ENCODE peak calls at places on chromosomes 13 and 19, in eight cellular contexts. I is MM.1S; W is Peyer's patch; K is KG1; A is SK-N-SH; D is 8988T; H is CD4-positive, CD25-positive, alpha-beta regulatory T cell; Z is foreskin fibroblast. S is an unnamed sample.
A peak's percentile ranks its signal among the peaks of the same experiment; 100 is the strongest.

GRCh38 chr13:112060431-112060830 is 6.5 kb upstream of the SOX1 start:
- DNase-seq in Z (no peak), D (no peak), W (no peak), A (no peak), I (no peak), H (no peak), K (no peak), S (no peak)

GRCh38 chr13:26326562-26326961 is 72.6 kb downstream of the CDK8 start:
- DNase-seq in Z (no peak), I (no peak), A (no peak), W (no peak), H (no peak), D (no peak), K (no peak), S (no peak)

GRCh38 chr13:91122766-91123165 is 224.7 kb upstream of the MIR17HG start:
- DNase-seq in D (no peak), Z (no peak), W (no peak), I (peak; percentile 60), H (no peak), A (no peak), K (no peak), S (no peak)

GRCh38 chr19:45506991-45507863 is at the start of gene VASP:
- DNase-seq in Z (peak; percentile 79), A (peak; percentile 88), K (peak; percentile 91), D (peak; percentile 71), W (peak; percentile 98), I (peak; percentile 94), H (peak; percentile 93), S (peak; percentile 85)

GRCh38 chr13:37685206-37685605 is 86.6 kb upstream of the POSTN start:
- DNase-seq in H (no peak), Z (no peak), W (no peak), A (no peak), I (no peak), K (no peak), D (no peak), S (no peak)

GRCh38 chr13:64471916-64472315 is 2758.2 kb downstream of the PCDH9 start:
- DNase-seq in I (peak; percentile 9), K (peak; percentile 23), W (no peak), A (peak; percentile 22), H (no peak), Z (peak; percentile 23), D (no peak), S (no peak)

GRCh38 chr19:15285896-15286591 is 46.3 kb downstream of the BRD4 start:
- DNase-seq in I (peak; percentile 62), Z (no peak), H (no peak), D (no peak), K (no peak), A (no peak), W (peak; percentile 70), S (no peak)

GRCh38 chr19:19642506-19643157 is 825 bp downstream of the GMIP start:
- DNase-seq in W (peak; percentile 66), D (peak; percentile 75), I (no peak), A (peak; percentile 79), Z (no peak), K (peak; percentile 5), H (no peak), S (peak; percentile 62)

GRCh38 chr13:38350114-38350617 is 515 bp downstream of the UFM1 start:
- DNase-seq in A (peak; percentile 41), I (peak; percentile 47), Z (peak; percentile 22), K (no peak), H (no peak), D (no peak), W (peak; percentile 81), S (peak; percentile 60)

GRCh38 chr19:17441241-17442135 is 7.0 kb downstream of the TMEM221 start:
- DNase-seq in W (no peak), K (peak; percentile 3), D (no peak), Z (peak; percentile 35), H (peak; percentile 26), A (peak; percentile 68), I (no peak), S (peak; percentile 59)

GRCh38 chr19:55484571-55485438 is at the start of gene NAT14:
- DNase-seq in W (peak; percentile 63), A (peak; percentile 97), Z (peak; percentile 51), K (peak; percentile 64), I (no peak), H (peak; percentile 71), D (peak; percentile 95), S (peak; percentile 98)

GRCh38 chr19:36027696-36028095 is 5.0 kb downstream of the CLIP3 start:
- DNase-seq in K (no peak), A (no peak), H (no peak), Z (no peak), D (no peak), I (no peak), W (no peak), S (no peak)

GRCh38 chr19:7505682-7506384 is 10.1 kb upstream of the ZNF358 start:
- DNase-seq in I (peak; percentile 47), W (no peak), A (peak; percentile 95), H (no peak), D (peak; percentile 60), Z (no peak), K (no peak), S (peak; percentile 95)

GRCh38 chr13:75621147-75621546 is 15.0 kb upstream of the LMO7 start:
- DNase-seq in W (no peak), Z (peak; percentile 51), A (no peak), D (no peak), I (no peak), H (no peak), K (no peak), S (no peak)

GRCh38 chr19:6270822-6271221 is 9.0 kb downstream of the MLLT1 start:
- DNase-seq in A (no peak), I (no peak), H (no peak), D (no peak), K (no peak), W (no peak), Z (no peak), S (no peak)

GRCh38 chr19:44750713-44751112 is 2.2 kb downstream of the BCL3 start:
- DNase-seq in I (no peak), W (no peak), D (no peak), A (no peak), K (no peak), H (no peak), Z (no peak), S (peak; percentile 15)

GRCh38 chr13:110298566-110299321 is 8.2 kb downstream of the COL4A1 start:
- DNase-seq in A (no peak), Z (no peak), W (peak; percentile 44), I (no peak), K (no peak), H (no peak), D (no peak), S (no peak)

GRCh38 chr19:36100476-36100875 is 10.5 kb upstream of the OVOL3 start:
- DNase-seq in K (no peak), D (no peak), Z (no peak), I (no peak), W (no peak), H (no peak), A (no peak), S (peak; percentile 21)

GRCh38 chr13:110663044-110663443 is 42.9 kb downstream of the CARS2 start:
- DNase-seq in W (peak; percentile 31), A (no peak), K (no peak), I (no peak), Z (no peak), D (no peak), H (no peak), S (no peak)

GRCh38 chr13:44591316-44591715 is 15.2 kb upstream of the TSC22D1 start:
- DNase-seq in W (no peak), A (no peak), I (no peak), K (no peak), H (no peak), Z (no peak), D (no peak), S (no peak)

GRCh38 chr19:3024870-3025515 is 4.1 kb downstream of the TLE2 start:
- DNase-seq in K (no peak), I (no peak), Z (no peak), H (no peak), A (peak; percentile 74), D (no peak), W (no peak), S (peak; percentile 65)

GRCh38 chr19:39864118-39864517 is 17.9 kb upstream of the FBL start:
- DNase-seq in I (no peak), W (no peak), Z (no peak), K (no peak), H (no peak), D (no peak), A (no peak), S (no peak)

GRCh38 chr13:79445968-79446645 is 34.8 kb upstream of the NDFIP2 start:
- DNase-seq in Z (no peak), K (no peak), D (no peak), A (no peak), W (no peak), H (no peak), I (no peak), S (no peak)

GRCh38 chr19:49786432-49786831 is 19.6 kb downstream of the AP2A1 start:
- DNase-seq in Z (peak; percentile 41), W (no peak), K (no peak), H (no peak), A (no peak), D (no peak), I (no peak), S (no peak)

GRCh38 chr13:26471807-26472206 is 85.7 kb upstream of the WASF3 start:
- DNase-seq in Z (no peak), H (no peak), A (no peak), W (no peak), D (no peak), K (no peak), I (no peak), S (no peak)

GRCh38 chr13:49348748-49349147 is 95.1 kb downstream of the CAB39L start:
- DNase-seq in A (no peak), W (no peak), D (no peak), Z (no peak), I (no peak), K (no peak), H (no peak), S (no peak)

GRCh38 chr13:28181413-28181812 is 43.1 kb downstream of the PAN3 start:
- DNase-seq in W (no peak), H (no peak), Z (peak; percentile 69), K (no peak), A (no peak), I (no peak), D (no peak), S (no peak)

GRCh38 chr13:42395066-42395821 is 123.3 kb downstream of the AKAP11 start:
- DNase-seq in K (no peak), I (no peak), Z (no peak), A (no peak), D (no peak), W (no peak), H (peak; percentile 14), S (no peak)

GRCh38 chr13:20974981-20975585 is 72.5 kb upstream of the XPO4 start:
- DNase-seq in D (no peak), I (no peak), H (no peak), Z (no peak), K (no peak), W (peak; percentile 40), A (no peak), S (no peak)

GRCh38 chr19:38516802-38517201 is 83.3 kb downstream of the RYR1 start:
- DNase-seq in W (no peak), A (no peak), Z (no peak), K (no peak), H (no peak), D (no peak), I (no peak), S (no peak)

GRCh38 chr19:11478167-11479089 is 2.4 kb downstream of the ELAVL3 start:
- DNase-seq in K (no peak), Z (no peak), I (no peak), W (no peak), A (no peak), H (no peak), D (no peak), S (peak; percentile 85)

GRCh38 chr13:32033744-32034143 is 2.2 kb downstream of the FRY start:
- DNase-seq in I (no peak), H (no peak), A (no peak), W (no peak), K (no peak), D (no peak), Z (no peak), S (no peak)

S was measured in D341Med.